ENCODE peak calls at places on chromosomes 2 and 18, in six cellular contexts. Y is Panc1; S is NAMALWA; Q is stimulated activated naive B cell treated with anti-CD40 and anti-IgM and Interleukin-4, amounts not matched to agents 10 μg/mL and 1 μg/mL and 100 μg/mL, for 72 hours; R is MV-4-11; H is kidney tubule cell. C is an unnamed sample.

GRCh38 chr2:73063909-73064875 is 7.3 kb downstream of the SFXN5 start:
- DNase-seq in S (no peak), Q (no peak), R (no peak), Y (peak), H (peak), C (peak)

GRCh38 chr2:207046642-207047213 is 107.4 kb downstream of the CPO start:
- DNase-seq in Y (no peak), H (peak), Q (no peak), S (no peak), R (peak), C (peak)

GRCh38 chr2:39265315-39265714 is 21.5 kb upstream of the CDKL4 start:
- DNase-seq in H (no peak), R (no peak), S (peak), Y (no peak), Q (no peak), C (no peak)

GRCh38 chr2:196544906-196545433 is 94.5 kb upstream of the CCDC150 start:
- DNase-seq in H (peak), R (no peak), Q (no peak), Y (no peak), S (no peak), C (no peak)

GRCh38 chr2:37711831-37712230 is 40.4 kb upstream of the CDC42EP3 start:
- DNase-seq in R (no peak), Y (no peak), H (peak), S (no peak), Q (no peak), C (no peak)

GRCh38 chr2:148604927-148605326 is 39.6 kb upstream of the EPC2 start:
- DNase-seq in Q (no peak), H (no peak), Y (no peak), S (no peak), R (no peak), C (no peak)

GRCh38 chr2:188158337-188159100 is 133.2 kb upstream of the GULP1 start:
- DNase-seq in S (no peak), Y (no peak), H (peak), Q (no peak), R (no peak), C (peak)

GRCh38 chr2:40041983-40042382 is 262.9 kb upstream of the THUMPD2 start:
- DNase-seq in S (no peak), Y (no peak), Q (no peak), H (no peak), R (peak), C (peak)

GRCh38 chr2:176139621-176140020 is 10.1 kb downstream of the HOXD8 start:
- DNase-seq in H (peak), S (no peak), Q (no peak), R (no peak), Y (no peak), C (no peak)

GRCh38 chr18:45517181-45517741 is 98.0 kb upstream of the SLC14A2 start:
- DNase-seq in Q (no peak), Y (no peak), R (no peak), H (no peak), S (no peak), C (no peak)

GRCh38 chr2:172300851-172301250 is 126.5 kb upstream of the ITGA6 start:
- DNase-seq in R (no peak), H (no peak), Y (no peak), S (no peak), Q (no peak), C (no peak)

GRCh38 chr18:42242758-42243157 is 287.7 kb downstream of the PIK3C3 start:
- DNase-seq in Q (no peak), S (no peak), Y (no peak), H (peak), R (no peak), C (no peak)

GRCh38 chr2:25606892-25607291 is 66.5 kb downstream of the DTNB start:
- DNase-seq in Q (no peak), R (no peak), Y (peak), H (peak), S (peak), C (peak)

GRCh38 chr2:45845566-45845965 is 194.1 kb downstream of the PRKCE start:
- DNase-seq in H (no peak), Y (no peak), R (no peak), S (peak), Q (no peak), C (no peak)

GRCh38 chr2:232563580-232563979 is 13.1 kb downstream of the EIF4E2 start:
- DNase-seq in R (no peak), Q (no peak), S (no peak), Y (no peak), H (peak), C (no peak)

GRCh38 chr2:128396500-128396891 is 77.8 kb upstream of the HS6ST1 start:
- DNase-seq in Q (no peak), Y (no peak), H (peak), S (no peak), R (no peak), C (no peak)

GRCh38 chr2:27888790-27889189 is 1.4 kb downstream of the RBKS start:
- DNase-seq in S (no peak), H (peak), Y (no peak), R (peak), Q (no peak), C (no peak)

GRCh38 chr2:9753665-9754531 is 89.4 kb upstream of the TAF1B start:
- DNase-seq in H (peak), Q (no peak), S (no peak), R (no peak), Y (no peak), C (no peak)

GRCh38 chr2:5693288-5694015 is 1.3 kb downstream of the SOX11 start:
- DNase-seq in H (peak), Q (no peak), Y (no peak), S (no peak), R (no peak), C (no peak)

GRCh38 chr2:114421781-114422180 is 20.7 kb upstream of the DPP10 start:
- DNase-seq in S (no peak), H (no peak), Q (no peak), Y (no peak), R (no peak), C (no peak)

GRCh38 chr2:29765711-29766110 is 155.7 kb downstream of the ALK start:
- DNase-seq in R (no peak), Q (no peak), Y (no peak), H (no peak), S (no peak), C (no peak)

GRCh38 chr2:180657054-180657453 is 323.4 kb upstream of the UBE2E3 start:
- DNase-seq in Q (no peak), H (peak), R (no peak), S (no peak), Y (peak), C (peak)

GRCh38 chr2:3461781-3462492 is 57.4 kb downstream of the ADI1 start:
- DNase-seq in S (peak), Y (peak), Q (peak), R (peak), H (peak), C (no peak)

GRCh38 chr2:240786871-240787311 is 33.1 kb downstream of the KIF1A start:
- DNase-seq in R (no peak), H (no peak), Q (no peak), Y (no peak), S (no peak), C (no peak)

GRCh38 chr2:119486886-119487285 is 37.4 kb downstream of the SCTR start:
- DNase-seq in Q (no peak), Y (no peak), H (peak), S (no peak), R (no peak), C (no peak)

GRCh38 chr2:71256421-71256820 is 29.5 kb upstream of the PAIP2B start:
- DNase-seq in Q (no peak), S (no peak), H (no peak), R (no peak), Y (no peak), C (no peak)

GRCh38 chr2:73239776-73240175 is 5.7 kb downstream of the CCT7 start:
- DNase-seq in Q (no peak), R (no peak), S (no peak), Y (no peak), H (no peak), C (peak)

GRCh38 chr2:174846941-174847938 is 83.0 kb upstream of the CHRNA1 start:
- DNase-seq in Y (no peak), S (peak), R (no peak), H (peak), Q (no peak), C (peak)

GRCh38 chr2:65579506-65580235 is 147.3 kb upstream of the SPRED2 start:
- DNase-seq in Q (no peak), R (no peak), H (no peak), S (no peak), Y (no peak), C (no peak)

GRCh38 chr18:45806226-45806625 is 19.2 kb upstream of the SIGLEC15 start:
- DNase-seq in R (no peak), H (peak), Q (no peak), S (no peak), Y (no peak), C (peak)

GRCh38 chr2:128424406-128424805 is 105.7 kb upstream of the HS6ST1 start:
- DNase-seq in R (no peak), Q (no peak), S (no peak), H (no peak), Y (no peak), C (no peak)

GRCh38 chr2:60958800-60959199 is 58.7 kb upstream of the PEX13 start:
- DNase-seq in R (no peak), H (peak), Q (no peak), Y (no peak), S (no peak), C (peak)

GRCh38 chr2:239399404-239399999 is 1.3 kb downstream of the HDAC4 start:
- DNase-seq in Q (no peak), H (peak), Y (no peak), S (peak), R (no peak), C (peak)

GRCh38 chr2:29047083-29047840 is 27.1 kb downstream of the PCARE start:
- DNase-seq in H (no peak), S (no peak), Y (no peak), R (no peak), Q (no peak), C (no peak)

GRCh38 chr2:238912916-238913875 is 65.3 kb downstream of the TWIST2 start:
- DNase-seq in R (no peak), Q (no peak), H (no peak), S (no peak), Y (no peak), C (no peak)

GRCh38 chr2:1556286-1556685 is 143.0 kb downstream of the TPO start:
- DNase-seq in Q (no peak), H (no peak), S (no peak), Y (no peak), R (no peak), C (no peak)

C was measured in HT1080.